ENCODE peak calls at places on chromosome 20, in seven cellular contexts. V, K, P, C, O, T and Y are unnamed samples.

GRCh38 chr20:59217162-59217561 is 53.5 kb downstream of the ZNF831 start:
- DNase-seq in V (no peak), K (no peak), P (no peak), C (no peak), O (no peak), T (no peak), Y (no peak)

GRCh38 chr20:3189561-3190131 is 14.8 kb downstream of the DDRGK1 start:
- DNase-seq in V (no peak), K (no peak), P (no peak), C (no peak), O (no peak), T (no peak), Y (no peak)

GRCh38 chr20:47117325-47117724 is 222.7 kb downstream of the EYA2 start:
- DNase-seq in V (no peak), K (no peak), P (no peak), C (no peak), O (no peak), T (no peak), Y (no peak)

GRCh38 chr20:63519765-63520593 is 586 bp upstream of the PPDPF start:
- DNase-seq in V (peak; percentile 29), K (peak; percentile 80), P (no peak), C (peak; percentile 66), O (no peak), T (peak; percentile 13), Y (peak; percentile 87)

GRCh38 chr20:23454816-23455215 is 2.1 kb upstream of the CST11 start:
- DNase-seq in V (no peak), K (no peak), P (no peak), C (no peak), O (no peak), T (peak; percentile 71), Y (no peak)

GRCh38 chr20:46243707-46244628 is 64.3 kb downstream of the CDH22 start:
- DNase-seq in V (peak; percentile 4), K (no peak), P (peak; percentile 55), C (no peak), O (no peak), T (no peak), Y (no peak)

GRCh38 chr20:51346686-51347485 is 195.6 kb downstream of the NFATC2 start:
- DNase-seq in V (peak; percentile 83), K (no peak), P (no peak), C (peak; percentile 34), O (no peak), T (peak; percentile 43), Y (no peak)

GRCh38 chr20:44643596-44644383 is 7.7 kb downstream of the ADA start:
- DNase-seq in V (peak; percentile 80), K (peak; percentile 84), P (peak; percentile 99), C (peak; percentile 99), O (peak; percentile 57), T (peak; percentile 81), Y (no peak)

GRCh38 chr20:50682947-50683530 is 8.3 kb downstream of the RIPOR3 start:
- DNase-seq in V (no peak), K (no peak), P (no peak), C (no peak), O (no peak), T (no peak), Y (no peak)

GRCh38 chr20:50655325-50655880 is 35.9 kb downstream of the RIPOR3 start:
- DNase-seq in V (peak; percentile 88), K (no peak), P (no peak), C (peak; percentile 92), O (no peak), T (no peak), Y (no peak)

GRCh38 chr20:53097371-53097770 is 125.2 kb downstream of the TSHZ2 start:
- DNase-seq in V (no peak), K (no peak), P (no peak), C (no peak), O (no peak), T (no peak), Y (no peak)

GRCh38 chr20:1888796-1889463 is 6.3 kb upstream of the SIRPA start:
- DNase-seq in V (peak; percentile 41), K (no peak), P (peak; percentile 59), C (peak; percentile 74), O (no peak), T (peak; percentile 39), Y (no peak)

GRCh38 chr20:51036827-51037229 is 13.9 kb upstream of the KCNG1 start:
- DNase-seq in V (no peak), K (no peak), P (no peak), C (no peak), O (no peak), T (no peak), Y (no peak)

GRCh38 chr20:44154521-44155001 is 32.4 kb downstream of the JPH2 start:
- DNase-seq in V (no peak), K (no peak), P (peak; percentile 78), C (peak; percentile 7), O (no peak), T (peak; percentile 84), Y (no peak)

GRCh38 chr20:11153819-11154218 is 480.0 kb upstream of the JAG1 start:
- DNase-seq in V (peak; percentile 43), K (no peak), P (no peak), C (no peak), O (no peak), T (peak; percentile 52), Y (no peak)

GRCh38 chr20:11144114-11144513 is 470.3 kb upstream of the JAG1 start:
- DNase-seq in V (peak; percentile 93), K (no peak), P (no peak), C (peak; percentile 10), O (no peak), T (peak; percentile 14), Y (no peak)

GRCh38 chr20:62651285-62652021 is 9.2 kb downstream of the SLCO4A1 start:
- DNase-seq in V (peak; percentile 49), K (no peak), P (no peak), C (peak; percentile 19), O (no peak), T (peak; percentile 64), Y (no peak)

GRCh38 chr20:14698605-14699373 is 361.4 kb upstream of the FLRT3 start:
- DNase-seq in V (no peak), K (no peak), P (no peak), C (no peak), O (no peak), T (no peak), Y (no peak)

GRCh38 chr20:45338121-45339030 is 9.8 kb downstream of the SDC4 start:
- DNase-seq in V (no peak), K (no peak), P (peak; percentile 57), C (peak; percentile 59), O (no peak), T (no peak), Y (no peak)

GRCh38 chr20:33676121-33676520 is 1.9 kb upstream of the NECAB3 start:
- DNase-seq in V (no peak), K (no peak), P (no peak), C (no peak), O (no peak), T (no peak), Y (no peak)

GRCh38 chr20:33674294-33675126 is at the start of gene NECAB3:
- DNase-seq in V (peak; percentile 59), K (peak; percentile 85), P (peak; percentile 78), C (peak; percentile 74), O (no peak), T (peak; percentile 82), Y (peak; percentile 80)

GRCh38 chr20:33676652-33677645 is 2.7 kb upstream of the NECAB3 start:
- DNase-seq in V (no peak), K (no peak), P (no peak), C (no peak), O (no peak), T (no peak), Y (no peak)

GRCh38 chr20:33673411-33674293 is 576 bp downstream of the NECAB3 start:
- DNase-seq in V (peak; percentile 40), K (no peak), P (no peak), C (peak; percentile 51), O (no peak), T (no peak), Y (no peak)

GRCh38 chr20:33675127-33675954 is 1.1 kb upstream of the NECAB3 start:
- DNase-seq in V (no peak), K (no peak), P (no peak), C (no peak), O (no peak), T (no peak), Y (no peak)
- H3K9ac ChIP-seq in V (peak overlapping the region; percentile 74), K (no peak overlapping the region), P (peak overlapping the region; percentile 78), C (peak overlapping the region; percentile 77), O (no peak overlapping the region), T (no peak overlapping the region), Y (no peak overlapping the region)

GRCh38 chr20:13085275-13085674 is 76.5 kb downstream of the SPTLC3 start:
- DNase-seq in V (no peak), K (no peak), P (no peak), C (no peak), O (no peak), T (no peak), Y (no peak)

GRCh38 chr20:13095013-13095412 is 86.2 kb downstream of the SPTLC3 start:
- DNase-seq in V (no peak), K (no peak), P (no peak), C (no peak), O (no peak), T (no peak), Y (no peak)

GRCh38 chr20:13089950-13090469 is 81.2 kb downstream of the SPTLC3 start:
- DNase-seq in V (no peak), K (no peak), P (peak; percentile 11), C (no peak), O (no peak), T (peak; percentile 20), Y (no peak)
- H3K4ac ChIP-seq in V (no peak overlapping the region), K (no peak overlapping the region), P (no peak overlapping the region), C (no peak overlapping the region), O (no peak overlapping the region), T (no peak overlapping the region), Y (no peak overlapping the region)

GRCh38 chr20:37524221-37524700 is 3.2 kb downstream of the NNAT start:
- DNase-seq in V (no peak), K (no peak), P (no peak), C (no peak), O (no peak), T (no peak), Y (no peak)
- H3K9ac ChIP-seq in V (no peak overlapping the region), K (no peak overlapping the region), P (no peak overlapping the region), C (no peak overlapping the region), O (no peak overlapping the region), T (no peak overlapping the region), Y (no peak overlapping the region)

DNA sequence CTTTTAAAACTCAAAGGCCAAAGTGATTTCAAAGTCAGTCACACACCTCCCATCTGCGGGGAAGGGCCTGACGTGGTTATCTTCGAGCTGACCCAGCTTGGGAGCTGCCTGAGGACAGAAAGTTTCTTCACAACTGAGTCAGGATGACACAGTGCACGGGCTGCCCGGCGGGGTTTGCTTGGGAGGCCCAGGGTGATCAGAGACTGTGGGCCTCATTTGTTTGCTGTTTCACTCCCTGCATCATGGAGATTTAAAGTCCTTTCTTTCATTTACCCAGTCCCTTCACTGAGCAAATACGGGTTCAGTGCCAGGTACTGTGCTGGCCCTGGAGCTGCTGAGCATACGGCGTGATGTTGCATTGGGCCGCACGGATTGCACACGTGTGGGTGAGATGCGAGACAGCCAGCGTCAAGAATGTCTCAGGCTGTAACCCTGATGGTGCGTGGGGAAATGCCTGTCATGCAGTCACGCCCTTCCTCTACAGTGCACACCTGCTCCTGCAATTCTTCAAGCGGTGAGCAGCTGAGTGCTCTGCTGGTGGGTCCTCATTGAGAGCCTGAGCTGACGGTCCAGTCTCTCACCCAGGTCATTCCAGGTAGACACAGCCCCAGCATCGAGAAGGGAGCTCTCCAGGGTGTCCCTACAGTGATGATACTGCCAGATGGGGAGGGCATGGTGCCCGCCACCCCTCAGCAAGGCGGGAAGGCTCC is 82.7 kb upstream of the PMEPA1 start:
- DNase-seq in V (no peak), K (no peak), P (no peak), C (no peak), O (no peak), T (peak; percentile 94), Y (no peak)
- H3K4ac ChIP-seq in V (no peak overlapping the region), K (no peak overlapping the region), P (no peak overlapping the region), C (no peak overlapping the region), O (no peak overlapping the region), T (no peak overlapping the region), Y (no peak overlapping the region)